ENCODE peak calls at places on chromosomes 6 and 20, in four cellular contexts. One of them, this sample, is unnamed.

GRCh38 chr6:52966101-52966500 is 29.0 kb downstream of the GSTA4 start:
- DNase-seq in thoracic aorta: no peak
- DNase-seq in WTC11: no peak
- DNase-seq in choroid plexus epithelial cell: no peak
- DNase-seq in this sample: no peak

GRCh38 chr20:38073307-38074010 is 39.9 kb downstream of the RPRD1B start:
- DNase-seq in WTC11: no peak
- DNase-seq in thoracic aorta: peak; percentile 65
- DNase-seq in choroid plexus epithelial cell: peak; percentile 99
- DNase-seq in this sample: no peak

GRCh38 chr20:52312131-52312729 is 120.7 kb upstream of the ZFP64 start:
- DNase-seq in thoracic aorta: no peak
- DNase-seq in choroid plexus epithelial cell: peak; percentile 79
- DNase-seq in WTC11: peak; percentile 31
- DNase-seq in this sample: no peak

GRCh38 chr6:170462366-170463020 is 90.6 kb downstream of the PSMB1 start:
- DNase-seq in choroid plexus epithelial cell: no peak
- DNase-seq in thoracic aorta: no peak
- DNase-seq in WTC11: no peak
- DNase-seq in this sample: no peak

GRCh38 chr6:37022135-37022863 is 16.8 kb downstream of the FGD2 start:
- DNase-seq in thoracic aorta: no peak
- DNase-seq in WTC11: no peak
- DNase-seq in choroid plexus epithelial cell: no peak
- DNase-seq in this sample: no peak

GRCh38 chr6:42339991-42340401 is 111.7 kb downstream of the TRERF1 start:
- DNase-seq in thoracic aorta: no peak
- DNase-seq in WTC11: no peak
- DNase-seq in choroid plexus epithelial cell: no peak
- DNase-seq in this sample: no peak

GRCh38 chr6:16649241-16649640 is 112.0 kb downstream of the ATXN1 start:
- DNase-seq in thoracic aorta: no peak
- DNase-seq in choroid plexus epithelial cell: no peak
- DNase-seq in WTC11: no peak
- DNase-seq in this sample: no peak

GRCh38 chr6:36129889-36130671 is at the start of gene MAPK13:
- DNase-seq in choroid plexus epithelial cell: peak; percentile 45
- DNase-seq in WTC11: peak; percentile 49
- DNase-seq in thoracic aorta: no peak
- DNase-seq in this sample: no peak

GRCh38 chr6:170136541-170137175 is 154.2 kb downstream of the DLL1 start:
- DNase-seq in thoracic aorta: no peak
- DNase-seq in choroid plexus epithelial cell: no peak
- DNase-seq in WTC11: no peak
- DNase-seq in this sample: peak; percentile 7

GRCh38 chr6:11093065-11093590 is 506 bp upstream of the SMIM13 start:
- DNase-seq in choroid plexus epithelial cell: peak; percentile 56
- DNase-seq in thoracic aorta: no peak
- DNase-seq in WTC11: no peak
- DNase-seq in this sample: no peak

GRCh38 chr6:31729515-31729978 is 448 bp upstream of the DDAH2 start:
- DNase-seq in WTC11: peak; percentile 95
- DNase-seq in thoracic aorta: peak; percentile 84
- DNase-seq in choroid plexus epithelial cell: peak; percentile 91
- DNase-seq in this sample: peak; percentile 88

GRCh38 chr20:4661191-4661590 is 60.5 kb upstream of the PRND start:
- DNase-seq in thoracic aorta: no peak
- DNase-seq in WTC11: peak; percentile 16
- DNase-seq in choroid plexus epithelial cell: no peak
- DNase-seq in this sample: no peak

GRCh38 chr20:31570735-31571617 is 34.1 kb upstream of the ID1 start:
- DNase-seq in choroid plexus epithelial cell: no peak
- DNase-seq in WTC11: no peak
- DNase-seq in thoracic aorta: no peak
- DNase-seq in this sample: no peak

GRCh38 chr20:37725165-37725564 is 31.3 kb downstream of the CTNNBL1 start:
- DNase-seq in choroid plexus epithelial cell: no peak
- DNase-seq in thoracic aorta: no peak
- DNase-seq in WTC11: no peak
- DNase-seq in this sample: no peak

GRCh38 chr6:150408842-150409241 is 40.0 kb downstream of the IYD start:
- DNase-seq in thoracic aorta: no peak
- DNase-seq in choroid plexus epithelial cell: no peak
- DNase-seq in WTC11: no peak
- DNase-seq in this sample: no peak

GRCh38 chr6:43297644-43298564 is at the start of gene SLC22A7:
- DNase-seq in choroid plexus epithelial cell: peak; percentile 17
- DNase-seq in WTC11: no peak
- DNase-seq in thoracic aorta: no peak
- DNase-seq in this sample: no peak

GRCh38 chr6:117906905-117907599 is at the start of gene SLC35F1:
- DNase-seq in WTC11: peak; percentile 81
- DNase-seq in choroid plexus epithelial cell: peak; percentile 33
- DNase-seq in thoracic aorta: no peak
- DNase-seq in this sample: no peak

GRCh38 chr20:20740595-20740994 is 28.2 kb upstream of the RALGAPA2 start:
- DNase-seq in thoracic aorta: no peak
- DNase-seq in WTC11: no peak
- DNase-seq in choroid plexus epithelial cell: no peak
- DNase-seq in this sample: no peak

GRCh38 chr6:31396422-31397152 is 6.8 kb upstream of the MICA start:
- DNase-seq in WTC11: peak; percentile 89
- DNase-seq in thoracic aorta: no peak
- DNase-seq in choroid plexus epithelial cell: peak; percentile 88
- DNase-seq in this sample: peak; percentile 90

GRCh38 chr6:5747379-5747778 is 259.3 kb downstream of the NRN1 start:
- DNase-seq in thoracic aorta: no peak
- DNase-seq in WTC11: no peak
- DNase-seq in choroid plexus epithelial cell: no peak
- DNase-seq in this sample: no peak

GRCh38 chr20:4341804-4342560 is 326.6 kb upstream of the RNF24 start:
- DNase-seq in WTC11: no peak
- DNase-seq in thoracic aorta: no peak
- DNase-seq in choroid plexus epithelial cell: peak; percentile 39
- DNase-seq in this sample: no peak

GRCh38 chr6:170178561-170179477 is 112.1 kb downstream of the DLL1 start:
- DNase-seq in WTC11: no peak
- DNase-seq in thoracic aorta: no peak
- DNase-seq in choroid plexus epithelial cell: peak; percentile 3
- DNase-seq in this sample: no peak

GRCh38 chr6:167479967-167480653 is 155.2 kb downstream of the TTLL2 start:
- DNase-seq in WTC11: no peak
- DNase-seq in thoracic aorta: no peak
- DNase-seq in choroid plexus epithelial cell: no peak
- DNase-seq in this sample: no peak

GRCh38 chr6:167481527-167481926 is 156.6 kb downstream of the TTLL2 start:
- DNase-seq in thoracic aorta: no peak
- DNase-seq in WTC11: no peak
- DNase-seq in choroid plexus epithelial cell: no peak
- DNase-seq in this sample: no peak

GRCh38 chr6:167487706-167488664 is 163.1 kb downstream of the TTLL2 start:
- DNase-seq in WTC11: no peak
- DNase-seq in choroid plexus epithelial cell: no peak
- DNase-seq in thoracic aorta: no peak
- DNase-seq in this sample: no peak

DNA sequence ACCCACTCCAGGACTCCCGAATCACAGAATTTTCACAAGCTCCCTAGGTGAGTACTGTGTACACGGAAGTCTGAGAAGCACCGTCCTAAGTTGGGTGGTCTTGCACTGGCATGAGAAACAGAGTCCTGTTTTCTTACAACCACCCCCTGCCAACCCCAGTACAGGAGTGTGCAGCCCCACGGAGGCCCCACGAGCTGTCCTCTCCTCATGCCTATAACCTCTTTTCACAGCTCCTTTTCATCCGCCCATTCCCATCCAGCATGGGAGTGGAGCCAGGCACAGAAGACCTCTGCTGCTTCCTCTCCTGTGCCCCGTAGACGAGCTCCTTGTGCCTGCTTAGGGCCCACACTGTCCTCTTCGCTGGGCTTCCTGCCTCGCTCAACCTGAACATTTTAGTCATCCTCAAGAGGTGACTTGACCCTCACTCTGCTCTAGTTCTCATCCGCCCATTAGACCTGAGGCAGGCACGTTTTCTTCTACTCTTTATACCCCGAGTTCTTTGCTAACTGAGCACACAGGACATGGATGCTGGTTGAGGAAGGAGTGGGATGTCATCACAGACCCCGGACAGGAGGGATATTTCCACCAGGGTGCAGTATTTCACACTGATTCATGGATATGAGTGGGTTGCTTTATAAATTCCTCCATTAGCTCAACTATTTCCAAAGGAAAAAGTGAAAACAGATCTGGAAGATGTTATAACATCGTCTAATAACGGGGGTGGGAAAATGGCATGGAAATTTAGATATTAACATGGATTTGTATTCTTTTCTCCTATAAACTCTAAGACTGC is 160.5 kb downstream of the TTLL2 start:
- DNase-seq in choroid plexus epithelial cell: peak; percentile 56
- DNase-seq in WTC11: no peak
- DNase-seq in thoracic aorta: no peak
- DNase-seq in this sample: no peak
- TF ChIP-seq CTCF in choroid plexus epithelial cell: peak; percentile 60
- TF ChIP-seq CTCF in WTC11: no peak
- TF ChIP-seq CTCF in thoracic aorta: peak; percentile 66
- TF ChIP-seq CTCF in this sample: no peak

GRCh38 chr6:65638047-65638831 is 68.8 kb downstream of the EYS start:
- DNase-seq in choroid plexus epithelial cell: no peak
- DNase-seq in thoracic aorta: no peak
- DNase-seq in WTC11: peak; percentile 39
- DNase-seq in this sample: no peak
- TF ChIP-seq CTCF in choroid plexus epithelial cell: peak; percentile 13
- TF ChIP-seq CTCF in thoracic aorta: no peak
- TF ChIP-seq CTCF in WTC11: peak; percentile 18
- TF ChIP-seq CTCF in this sample: no peak

DNA sequence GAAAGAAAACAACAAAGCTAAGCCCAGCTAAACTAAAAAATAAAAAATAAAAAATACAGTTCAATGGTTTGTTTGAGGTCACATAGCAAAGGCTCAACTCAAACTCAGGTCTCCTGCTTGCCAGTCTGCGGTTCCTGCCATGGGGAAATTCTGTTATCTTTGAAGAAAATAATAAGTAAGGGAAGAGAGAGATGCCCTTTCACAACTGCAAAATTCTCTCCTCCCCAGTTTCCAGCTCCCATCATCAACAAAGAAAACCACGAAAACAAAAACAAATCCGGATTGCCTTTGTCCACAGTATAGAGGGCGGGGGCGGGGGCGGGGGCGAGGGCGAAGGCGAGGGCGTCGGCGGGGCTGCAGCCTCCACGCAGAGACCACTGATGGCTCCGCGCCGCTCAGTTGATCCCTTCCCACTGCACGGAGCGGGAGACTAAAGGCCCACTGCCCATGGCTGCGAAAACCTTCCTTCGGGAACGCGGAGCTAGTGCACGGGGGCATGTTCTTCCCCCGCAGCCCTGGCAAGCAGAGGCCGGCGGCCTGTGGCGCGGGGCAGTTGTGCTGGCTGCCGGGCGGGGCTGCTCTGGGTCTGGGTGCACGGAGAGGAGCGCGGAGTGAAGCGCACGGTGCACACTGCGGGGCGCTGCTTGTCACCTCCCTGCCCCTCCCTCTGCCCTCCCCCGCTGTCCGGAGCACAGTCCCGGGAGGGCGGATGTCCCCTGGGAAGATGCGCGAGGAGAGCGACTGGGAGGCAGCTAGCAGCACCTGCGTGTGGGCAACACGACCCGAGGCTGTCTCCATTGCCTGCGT is 54.2 kb upstream of the TPD52L1 start:
- DNase-seq in WTC11: peak; percentile 66
- DNase-seq in choroid plexus epithelial cell: peak; percentile 54
- DNase-seq in thoracic aorta: peak; percentile 18
- DNase-seq in this sample: no peak
- TF ChIP-seq CTCF in WTC11: no peak
- TF ChIP-seq CTCF in choroid plexus epithelial cell: no peak
- TF ChIP-seq CTCF in thoracic aorta: no peak
- TF ChIP-seq CTCF in this sample: no peak

GRCh38 chr6:13927203-13927602 is 2.5 kb downstream of the RNF182 start:
- DNase-seq in choroid plexus epithelial cell: no peak
- DNase-seq in thoracic aorta: no peak
- DNase-seq in WTC11: no peak
- DNase-seq in this sample: no peak
- TF ChIP-seq CTCF in choroid plexus epithelial cell: no peak
- TF ChIP-seq CTCF in thoracic aorta: no peak
- TF ChIP-seq CTCF in WTC11: no peak
- TF ChIP-seq CTCF in this sample: no peak

GRCh38 chr6:159808647-159809046 is 8.6 kb downstream of the PNLDC1 start:
- DNase-seq in WTC11: no peak
- DNase-seq in choroid plexus epithelial cell: no peak
- DNase-seq in thoracic aorta: no peak
- DNase-seq in this sample: no peak

GRCh38 chr6:159804504-159804903 is 4.4 kb downstream of the PNLDC1 start:
- DNase-seq in WTC11: no peak
- DNase-seq in choroid plexus epithelial cell: no peak
- DNase-seq in thoracic aorta: no peak
- DNase-seq in this sample: no peak

GRCh38 chr6:159807150-159807859 is 7.2 kb downstream of the PNLDC1 start:
- DNase-seq in choroid plexus epithelial cell: peak; percentile 5
- DNase-seq in WTC11: no peak
- DNase-seq in thoracic aorta: no peak
- DNase-seq in this sample: no peak

GRCh38 chr6:159806021-159806458 is 6.0 kb downstream of the PNLDC1 start:
- DNase-seq in choroid plexus epithelial cell: peak; percentile 75
- DNase-seq in WTC11: no peak
- DNase-seq in thoracic aorta: no peak
- DNase-seq in this sample: no peak

GRCh38 chr6:159805418-159806020 is 5.4 kb downstream of the PNLDC1 start:
- DNase-seq in WTC11: no peak
- DNase-seq in choroid plexus epithelial cell: no peak
- DNase-seq in thoracic aorta: no peak
- DNase-seq in this sample: no peak
- TF ChIP-seq CTCF in WTC11: no peak
- TF ChIP-seq CTCF in choroid plexus epithelial cell: no peak
- TF ChIP-seq CTCF in thoracic aorta: no peak
- TF ChIP-seq CTCF in this sample: no peak

DNA sequence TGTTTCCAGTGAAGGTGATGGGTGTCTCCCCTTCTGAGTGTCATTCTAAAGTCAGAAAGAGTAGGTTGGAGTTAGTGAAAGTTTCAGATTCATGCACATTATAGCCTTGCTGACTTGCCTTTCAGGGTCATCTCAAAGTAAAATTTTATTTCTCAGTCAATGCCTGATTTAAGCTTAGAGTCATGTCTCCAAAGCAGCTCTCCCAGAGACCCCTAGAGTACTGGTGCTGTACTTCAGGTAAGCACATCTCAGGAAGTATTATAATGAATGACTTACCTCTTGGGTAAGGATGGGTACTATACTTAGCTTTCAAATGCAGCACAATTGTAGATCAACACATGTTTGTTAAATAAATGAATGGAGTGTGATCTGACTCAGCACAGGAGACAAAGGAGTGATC is 116.0 kb downstream of the TBX18 start:
- DNase-seq in thoracic aorta: no peak
- DNase-seq in WTC11: no peak
- DNase-seq in choroid plexus epithelial cell: no peak
- DNase-seq in this sample: no peak
- TF ChIP-seq CTCF in thoracic aorta: no peak
- TF ChIP-seq CTCF in WTC11: no peak
- TF ChIP-seq CTCF in choroid plexus epithelial cell: no peak
- TF ChIP-seq CTCF in this sample: no peak

This sample was measured in omental fat pad.